ENCODE peak calls at places on chromosomes 1 and 21, in seven cellular contexts. A, N, K, Z, Q, C and D are unnamed samples.

GRCh38 chr1:243582321-243582720 is 267.7 kb downstream of the AKT3 start:
- DNase-seq in A (peak; percentile 52), N (peak; percentile 35), K (peak; percentile 47), Z (no peak), Q (no peak), C (peak; percentile 43), D (no peak)

GRCh38 chr1:95027046-95027445 is 45.7 kb downstream of the ALG14 start:
- DNase-seq in A (peak; percentile 30), N (no peak), K (no peak), Z (no peak), Q (no peak), C (no peak), D (no peak)

GRCh38 chr21:44279621-44280260 is 5.9 kb upstream of the AIRE start:
- DNase-seq in A (no peak), N (no peak), K (no peak), Z (no peak), Q (no peak), C (no peak), D (no peak)

GRCh38 chr1:112508242-112509004 is at the start of gene WNT2B:
- DNase-seq in A (no peak), N (no peak), K (no peak), Z (no peak), Q (peak; percentile 52), C (no peak), D (no peak)

GRCh38 chr1:34928865-34929496 is 469 bp downstream of the DLGAP3 start:
- DNase-seq in A (no peak), N (no peak), K (no peak), Z (no peak), Q (no peak), C (no peak), D (no peak)

GRCh38 chr1:196877964-196878363 is 9.9 kb upstream of the CFHR4 start:
- DNase-seq in A (peak; percentile 17), N (peak; percentile 20), K (no peak), Z (no peak), Q (no peak), C (peak; percentile 33), D (peak; percentile 13)

GRCh38 chr1:1240348-1240732 is 6.2 kb downstream of the C1QTNF12 start:
- DNase-seq in A (no peak), N (no peak), K (no peak), Z (no peak), Q (no peak), C (no peak), D (no peak)

GRCh38 chr1:8516278-8516777 is 198.4 kb downstream of the SLC45A1 start:
- DNase-seq in A (no peak), N (no peak), K (no peak), Z (no peak), Q (no peak), C (no peak), D (no peak)

GRCh38 chr1:205440121-205440475 is 15.7 kb downstream of the BLACAT1 start:
- DNase-seq in A (no peak), N (no peak), K (no peak), Z (no peak), Q (no peak), C (no peak), D (no peak)

GRCh38 chr1:38915352-38915948 is 26.2 kb downstream of the RHBDL2 start:
- DNase-seq in A (no peak), N (no peak), K (no peak), Z (no peak), Q (no peak), C (no peak), D (no peak)

GRCh38 chr1:237126180-237126579 is 84.2 kb downstream of the RYR2 start:
- DNase-seq in A (no peak), N (no peak), K (no peak), Z (no peak), Q (no peak), C (no peak), D (no peak)

GRCh38 chr1:27522148-27522859 is 32.3 kb upstream of the WASF2 start:
- DNase-seq in A (no peak), N (no peak), K (no peak), Z (no peak), Q (no peak), C (no peak), D (no peak)

GRCh38 chr1:160550572-160551034 is 27.5 kb upstream of the SLAMF6 start:
- DNase-seq in A (no peak), N (no peak), K (no peak), Z (no peak), Q (peak; percentile 30), C (no peak), D (no peak)

GRCh38 chr1:159005161-159005560 is 4.5 kb upstream of the IFI16 start:
- DNase-seq in A (peak; percentile 43), N (peak; percentile 17), K (no peak), Z (no peak), Q (no peak), C (no peak), D (no peak)

GRCh38 chr1:150976879-150977694 is 2.5 kb upstream of the CERS2 start:
- DNase-seq in A (no peak), N (no peak), K (no peak), Z (peak; percentile 68), Q (peak; percentile 71), C (peak; percentile 94), D (no peak)

GRCh38 chr1:160401972-160402795 is 1.8 kb downstream of the VANGL2 start:
- DNase-seq in A (peak; percentile 40), N (no peak), K (no peak), Z (no peak), Q (no peak), C (no peak), D (no peak)

GRCh38 chr1:156691665-156692408 is 13.5 kb downstream of the CRABP2 start:
- DNase-seq in A (no peak), N (no peak), K (no peak), Z (no peak), Q (no peak), C (peak; percentile 52), D (no peak)

DNA sequence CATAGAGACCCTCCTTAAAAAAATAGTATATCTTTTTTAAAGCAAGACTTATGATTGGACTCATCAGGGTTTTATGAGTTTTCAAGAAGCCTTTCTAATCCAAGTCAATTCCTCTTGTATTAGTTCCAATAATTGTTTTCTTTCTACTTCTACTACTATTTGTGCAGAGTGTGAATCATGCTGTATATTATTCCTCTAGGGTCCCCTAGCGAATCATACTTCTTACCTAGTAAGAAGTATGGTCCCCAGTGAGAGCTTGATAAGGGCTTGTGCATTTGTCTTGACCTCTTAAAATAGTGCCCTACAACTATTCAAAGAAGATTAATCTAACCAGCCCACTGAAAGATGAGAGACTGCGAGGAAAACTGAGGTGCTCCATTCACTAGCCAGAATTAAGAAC is 715.7 kb upstream of the ZP4 start:
- DNase-seq in A (no peak), N (no peak), K (no peak), Z (no peak), Q (no peak), C (no peak), D (no peak)
- TF ChIP-seq CTCF in A (no peak), N (no peak), K (no peak), Z (no peak), Q (no peak), C (no peak), D (no peak)

GRCh38 chr1:68229927-68230812 is 2.2 kb downstream of the WLS start:
- DNase-seq in A (peak; percentile 63), N (peak; percentile 62), K (no peak), Z (no peak), Q (peak; percentile 52), C (no peak), D (no peak)
- H3K4me3 ChIP-seq in A (peak overlapping the region; percentile 95), N (peak overlapping the region; percentile 69), K (peak overlapping the region; percentile 87), Z (peak overlapping the region; percentile 69), Q (peak overlapping the region; percentile 71), C (no peak overlapping the region), D (peak overlapping the region; percentile 94)

GRCh38 chr1:201020647-201021332 is 2.7 kb downstream of the KIF21B start:
- DNase-seq in A (peak; percentile 53), N (no peak), K (no peak), Z (no peak), Q (peak; percentile 38), C (peak; percentile 41), D (no peak)
- TF ChIP-seq CTCF in A (peak; percentile 47), N (peak; percentile 41), K (peak; percentile 64), Z (no peak), Q (peak; percentile 49), C (peak; percentile 18), D (peak; percentile 63)

GRCh38 chr21:45457832-45458172 is 52.8 kb downstream of the COL18A1 start:
- DNase-seq in A (no peak), N (no peak), K (no peak), Z (no peak), Q (no peak), C (no peak), D (no peak)

GRCh38 chr21:45455321-45456013 is 50.5 kb downstream of the COL18A1 start:
- DNase-seq in A (peak; percentile 51), N (peak; percentile 61), K (no peak), Z (no peak), Q (no peak), C (no peak), D (no peak)

GRCh38 chr21:45457161-45457831 is 52.3 kb downstream of the COL18A1 start:
- DNase-seq in A (no peak), N (no peak), K (no peak), Z (no peak), Q (no peak), C (no peak), D (no peak)

GRCh38 chr21:45456014-45456835 is 51.3 kb downstream of the COL18A1 start:
- DNase-seq in A (no peak), N (no peak), K (no peak), Z (no peak), Q (no peak), C (no peak), D (no peak)

GRCh38 chr21:45456836-45457160 is 51.8 kb downstream of the COL18A1 start:
- DNase-seq in A (no peak), N (no peak), K (no peak), Z (no peak), Q (no peak), C (no peak), D (no peak)
- H3K4me3 ChIP-seq in A (no peak overlapping the region), N (no peak overlapping the region), K (no peak overlapping the region), Z (no peak overlapping the region), Q (no peak overlapping the region), C (no peak overlapping the region), D (no peak overlapping the region)

DNA sequence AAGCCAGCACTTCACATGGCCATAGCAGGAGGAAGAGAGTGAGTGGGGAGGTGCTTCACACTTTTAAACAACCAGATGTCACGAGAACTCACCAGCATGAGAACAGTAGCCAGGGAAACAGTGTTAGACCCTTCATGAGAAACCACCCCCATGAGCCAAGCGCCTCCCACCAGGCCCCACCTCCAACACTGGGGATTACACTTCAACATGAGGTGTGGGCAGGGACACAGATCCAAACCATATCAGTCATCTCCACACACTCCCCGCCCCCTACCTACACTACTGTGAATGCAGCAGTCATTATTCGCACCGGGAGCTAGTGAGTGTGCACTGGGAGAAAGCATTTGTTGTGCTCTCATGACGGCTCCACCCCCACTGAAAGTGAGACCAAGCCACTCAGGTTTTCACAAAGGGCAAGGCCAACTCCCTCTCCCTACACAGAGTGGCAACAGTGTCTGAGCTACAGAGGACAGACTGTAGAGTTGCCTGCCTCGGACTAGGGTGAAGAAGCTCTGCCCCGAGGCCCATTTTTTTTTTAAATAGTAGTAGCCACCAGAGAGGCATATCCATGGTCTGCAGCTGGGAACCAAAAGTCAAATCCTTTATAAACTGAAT is 125.6 kb downstream of the BARHL2 start:
- DNase-seq in A (no peak), N (no peak), K (no peak), Z (no peak), Q (no peak), C (no peak), D (no peak)
- TF ChIP-seq CTCF in A (no peak), N (no peak), K (no peak), Z (no peak), Q (no peak), C (no peak), D (no peak)